ENCODE peak calls at places on chromosomes 13 and 19, in four cellular contexts. V is right cardiac atrium, I is GM12865, Q is psoas muscle. Z is an unnamed sample.

GRCh38 chr13:43377149-43377548 is 353.8 kb downstream of the DNAJC15 start:
- DNase-seq in V (peak; percentile 50), I (no peak), Q (peak; percentile 30), Z (no peak)

GRCh38 chr13:107379398-107380155 is 811.6 kb upstream of the ARGLU1 start:
- DNase-seq in I (no peak), Q (no peak), V (no peak), Z (no peak)

GRCh38 chr13:37364024-37364423 is 234.5 kb downstream of the POSTN start:
- DNase-seq in V (no peak), Q (no peak), I (no peak), Z (no peak)

GRCh38 chr13:39910833-39911232 is 255.4 kb downstream of the COG6 start:
- DNase-seq in V (peak; percentile 36), Q (peak; percentile 12), I (peak; percentile 17), Z (peak; percentile 65)

GRCh38 chr13:25771641-25772478 is 280.0 kb downstream of the SHISA2 start:
- DNase-seq in V (no peak), I (no peak), Q (no peak), Z (no peak)

GRCh38 chr13:40644838-40645620 is 21.4 kb downstream of the FOXO1 start:
- DNase-seq in Q (no peak), V (no peak), I (no peak), Z (no peak)

GRCh38 chr19:40139533-40140287 is 49.0 kb upstream of the ZNF780A start:
- DNase-seq in Q (no peak), V (no peak), I (peak; percentile 73), Z (no peak)

GRCh38 chr13:91659583-91660415 is 261.4 kb downstream of the GPC5 start:
- DNase-seq in I (peak; percentile 3), Q (no peak), V (no peak), Z (no peak)

Z was measured in right atrium auricular region.